ENCODE peak calls at places on chromosomes 4 and X, in four cellular contexts. T is glutamatergic neuron, M is HCT116, Y is endothelial cell of umbilical vein. F is an unnamed sample.
A peak's percentile ranks its signal among the peaks of the same experiment; 100 is the strongest.

GRCh38 chrX:131544218-131544617 is 344 bp downstream of the OR13H1 start:
- DNase-seq in T (no peak), M (no peak), Y (no peak), F (no peak)

GRCh38 chr4:54213812-54214211 is 15.3 kb upstream of the PDGFRA start:
- DNase-seq in T (no peak), M (no peak), Y (no peak), F (no peak)

GRCh38 chr4:38730830-38731646 is 51.8 kb downstream of the TLR10 start:
- DNase-seq in T (peak; percentile 93), M (peak; percentile 50), Y (peak; percentile 73), F (peak; percentile 96)

GRCh38 chr4:179313823-179314222 is 1871.6 kb upstream of the AGA start:
- DNase-seq in T (no peak), M (no peak), Y (no peak), F (no peak)

GRCh38 chrX:30414144-30414543 is 105.0 kb upstream of the NR0B1 start:
- DNase-seq in T (no peak), M (no peak), Y (no peak), F (no peak)

GRCh38 chrX:14641681-14642655 is 112.6 kb downstream of the GLRA2 start:
- DNase-seq in T (no peak), M (no peak), Y (no peak), F (no peak)

GRCh38 chr4:108072300-108072699 is 82.6 kb downstream of the HADH start:
- DNase-seq in T (no peak), M (no peak), Y (no peak), F (no peak)

GRCh38 chrX:40864972-40865371 is 129.6 kb upstream of the MED14 start:
- DNase-seq in T (no peak), M (no peak), Y (no peak), F (no peak)

GRCh38 chrX:68832101-68832416 is 3.2 kb downstream of the EFNB1 start:
- DNase-seq in T (no peak), M (no peak), Y (peak; percentile 70), F (no peak)

GRCh38 chrX:19886375-19886774 is 1.0 kb downstream of the SH3KBP1 start:
- DNase-seq in T (no peak), M (no peak), Y (no peak), F (no peak)

GRCh38 chr4:95285797-95286196 is 263.0 kb downstream of the UNC5C start:
- DNase-seq in T (no peak), M (no peak), Y (no peak), F (no peak)

GRCh38 chrX:68721991-68722860 is 74.8 kb downstream of the STARD8 start:
- DNase-seq in T (no peak), M (no peak), Y (no peak), F (no peak)

GRCh38 chrX:42738552-42738951 is 39.4 kb downstream of the PPP1R2C start:
- DNase-seq in T (no peak), M (no peak), Y (no peak), F (no peak)

GRCh38 chr4:126137782-126138170 is 823.0 kb downstream of the FAT4 start:
- DNase-seq in T (no peak), M (no peak), Y (no peak), F (no peak)

GRCh38 chr4:152936446-152937279 is 540 bp downstream of the FHDC1 start:
- DNase-seq in T (peak; percentile 61), M (no peak), Y (peak; percentile 21), F (peak; percentile 30)

GRCh38 chr4:10175626-10176025 is 59.0 kb upstream of the WDR1 start:
- DNase-seq in T (no peak), M (no peak), Y (no peak), F (no peak)

GRCh38 chrX:100819534-100819836 is 706 bp upstream of the CSTF2 start:
- DNase-seq in T (peak; percentile 15), M (no peak), Y (no peak), F (no peak)

GRCh38 chr4:76582074-76582816 is 147.2 kb downstream of the SHROOM3 start:
- DNase-seq in T (no peak), M (no peak), Y (no peak), F (no peak)

GRCh38 chr4:141449927-141450326 is 186.5 kb upstream of the IL15 start:
- DNase-seq in T (no peak), M (no peak), Y (no peak), F (no peak)

GRCh38 chrX:39245024-39245423 is 443.8 kb downstream of the MID1IP1 start:
- DNase-seq in T (no peak), M (no peak), Y (no peak), F (no peak)

GRCh38 chr4:84237008-84237407 is 262.1 kb downstream of the NKX6-1 start:
- DNase-seq in T (no peak), M (no peak), Y (no peak), F (no peak)

GRCh38 chr4:7911044-7911578 is 28.6 kb downstream of the AFAP1 start:
- DNase-seq in T (peak; percentile 81), M (no peak), Y (no peak), F (peak; percentile 9)

GRCh38 chr4:26213317-26213716 is 107.5 kb upstream of the RBPJ start:
- DNase-seq in T (no peak), M (no peak), Y (no peak), F (no peak)

GRCh38 chr4:2788532-2789103 is 4.3 kb upstream of the SH3BP2 start:
- DNase-seq in T (peak; percentile 17), M (no peak), Y (no peak), F (no peak)

GRCh38 chr4:47251363-47252135 is 212.0 kb downstream of the COMMD8 start:
- DNase-seq in T (no peak), M (no peak), Y (no peak), F (no peak)

GRCh38 chr4:159777689-159778088 is 674.8 kb downstream of the RAPGEF2 start:
- DNase-seq in T (no peak), M (no peak), Y (no peak), F (no peak)

GRCh38 chrX:133414399-133415275 is 652 bp downstream of the GPC4 start:
- DNase-seq in T (peak; percentile 23), M (no peak), Y (no peak), F (peak; percentile 34)

GRCh38 chr4:1767770-1768366 is 25.2 kb upstream of the FGFR3 start:
- DNase-seq in T (peak; percentile 82), M (no peak), Y (peak; percentile 31), F (peak; percentile 60)

GRCh38 chrX:1400731-1401471 is 9.0 kb upstream of the SLC25A6 start:
- DNase-seq in T (peak; percentile 5), M (peak; percentile 40), Y (no peak), F (no peak)

DNA sequence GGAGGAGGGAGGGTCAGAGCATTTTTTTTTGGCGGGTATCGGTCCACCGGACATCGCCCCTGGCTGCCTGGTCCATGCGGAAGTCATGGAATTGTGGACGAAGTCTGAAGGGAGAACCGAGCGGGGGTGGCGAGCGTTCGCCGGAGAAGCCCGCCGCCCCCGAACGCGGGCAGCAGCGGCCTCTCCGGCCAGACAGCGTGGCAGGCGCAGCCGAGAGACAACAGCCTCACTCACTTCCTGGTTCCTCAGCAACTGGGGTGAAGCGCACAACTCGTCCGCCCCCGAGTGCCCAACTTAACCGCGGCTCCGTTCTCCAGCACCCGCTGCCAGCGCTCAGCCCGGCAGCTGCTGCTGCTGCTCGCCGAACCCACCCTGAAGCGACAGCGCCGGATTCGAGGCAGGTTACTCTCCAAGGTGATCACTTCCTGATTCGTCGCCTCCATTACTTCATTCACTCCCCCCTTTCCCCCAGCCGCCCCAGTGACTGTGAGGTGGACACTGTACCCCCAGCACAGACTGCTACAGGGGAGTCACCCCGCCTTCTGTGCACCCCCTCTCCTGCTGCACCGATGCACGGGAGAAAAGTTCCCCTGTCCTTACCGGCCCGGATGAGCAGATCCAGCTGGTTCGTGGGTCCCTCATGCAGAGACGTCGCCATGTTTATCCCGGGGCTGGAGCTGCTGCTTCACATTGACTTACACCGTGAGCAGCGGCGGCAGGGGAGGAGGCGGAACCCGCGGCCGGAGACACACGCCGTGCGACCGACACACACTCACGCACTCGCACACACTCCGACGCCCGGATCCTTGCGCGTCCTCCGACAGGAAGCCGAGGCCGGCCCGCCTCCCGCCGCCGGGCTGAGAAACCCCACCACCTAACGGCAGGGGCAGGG is 68.2 kb downstream of the NOCT start:
- DNase-seq in T (peak; percentile 94), M (peak; percentile 86), Y (peak; percentile 91), F (peak; percentile 73)
- TF ChIP-seq CTCF in T (peak; percentile 28), M (peak; percentile 7), Y (peak; percentile 49), F (peak; percentile 45)

GRCh38 chrX:139862208-139862607 is 70.6 kb downstream of the ATP11C start:
- DNase-seq in T (no peak), M (no peak), Y (no peak), F (no peak)
- TF ChIP-seq CTCF in T (no peak), M (peak; percentile 35), Y (no peak), F (no peak)

DNA sequence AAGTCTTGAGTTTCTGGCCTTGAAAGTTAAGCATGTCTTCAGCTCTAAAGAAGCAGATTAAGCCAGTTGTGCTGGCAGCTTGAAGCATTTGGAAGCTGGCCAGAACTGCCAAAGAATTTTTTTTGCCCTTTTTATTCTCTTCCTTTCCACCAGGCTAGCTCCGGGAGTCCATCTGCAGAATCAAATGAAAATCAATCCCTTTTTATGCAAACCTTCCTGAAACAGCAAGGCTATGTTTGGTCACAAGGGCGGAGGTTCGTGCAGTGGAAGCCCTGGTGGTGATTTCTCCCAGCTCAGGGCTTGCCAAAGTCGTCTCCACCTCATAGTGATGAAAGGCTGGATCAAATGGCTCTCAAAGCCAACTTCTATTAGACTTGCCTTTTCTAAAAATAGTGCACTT is 21.6 kb upstream of the C4orf54 start:
- DNase-seq in T (no peak), M (no peak), Y (no peak), F (no peak)
- TF ChIP-seq CTCF in T (no peak), M (no peak), Y (no peak), F (no peak)

GRCh38 chrX:110851780-110852179 is 56.2 kb upstream of the CHRDL1 start:
- DNase-seq in T (no peak), M (no peak), Y (no peak), F (no peak)

GRCh38 chrX:110846071-110846470 is 50.5 kb upstream of the CHRDL1 start:
- DNase-seq in T (no peak), M (no peak), Y (no peak), F (no peak)

GRCh38 chrX:110852180-110852579 is 56.6 kb upstream of the CHRDL1 start:
- DNase-seq in T (no peak), M (no peak), Y (no peak), F (peak; percentile 30)

DNA sequence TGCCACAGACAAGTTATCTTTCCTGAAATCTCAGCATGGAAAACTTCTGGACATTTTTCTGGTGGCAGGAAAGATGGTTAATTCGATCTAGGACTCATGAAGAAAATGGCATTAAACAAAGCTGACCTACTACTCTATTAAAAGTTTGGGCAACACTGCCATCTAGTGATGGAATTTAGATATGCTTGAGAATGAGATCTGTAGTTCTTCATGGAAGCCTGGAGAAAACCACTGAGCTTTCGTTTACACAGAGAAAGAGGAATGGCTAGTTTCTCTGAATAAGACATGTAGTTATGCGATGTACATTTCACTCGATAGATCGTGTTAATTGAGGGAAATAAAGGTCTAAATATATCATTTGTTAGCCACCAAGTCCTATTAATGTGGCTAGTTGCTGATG is 51.7 kb upstream of the CHRDL1 start:
- DNase-seq in T (no peak), M (peak; percentile 37), Y (peak; percentile 42), F (peak; percentile 40)
- TF ChIP-seq CTCF in T (peak; percentile 63), M (peak; percentile 48), Y (peak; percentile 17), F (peak; percentile 81)